ENCODE peak calls at places on chromosome 14, in eight cellular contexts. U, X, T, P, M, Z, E and J are unnamed samples.

GRCh38 chr14:42930058-42930457 is 1323.4 kb downstream of the LRFN5 start:
- DNase-seq in U (no peak), X (no peak), T (no peak), P (peak; percentile 49), M (peak; percentile 23), Z (no peak), E (no peak), J (no peak)

GRCh38 chr14:70704960-70705359 is 63.2 kb downstream of the TTC9 start:
- DNase-seq in U (no peak), X (no peak), T (no peak), P (no peak), M (no peak), Z (no peak), E (no peak), J (no peak)

GRCh38 chr14:49991491-49991890 is 98.6 kb downstream of the ARF6 start:
- DNase-seq in U (no peak), X (no peak), T (no peak), P (no peak), M (no peak), Z (no peak), E (no peak), J (no peak)

GRCh38 chr14:97625512-97625911 is 828.3 kb downstream of the VRK1 start:
- DNase-seq in U (no peak), X (no peak), T (no peak), P (no peak), M (no peak), Z (no peak), E (no peak), J (no peak)

GRCh38 chr14:100552524-100553125 is 34.6 kb downstream of the BEGAIN start:
- DNase-seq in U (no peak), X (no peak), T (no peak), P (no peak), M (no peak), Z (no peak), E (no peak), J (no peak)

GRCh38 chr14:78029471-78030372 is 140.5 kb upstream of the NRXN3 start:
- DNase-seq in U (no peak), X (no peak), T (peak; percentile 11), P (peak; percentile 5), M (no peak), Z (no peak), E (no peak), J (no peak)

GRCh38 chr14:95294834-95295599 is 24.7 kb downstream of the CLMN start:
- DNase-seq in U (no peak), X (peak; percentile 3), T (no peak), P (peak; percentile 57), M (peak; percentile 39), Z (no peak), E (no peak), J (no peak)

GRCh38 chr14:71620401-71620800 is 311.8 kb upstream of the RGS6 start:
- DNase-seq in U (no peak), X (peak; percentile 23), T (no peak), P (no peak), M (peak; percentile 11), Z (no peak), E (no peak), J (no peak)

GRCh38 chr14:22177870-22178269 is 411.2 kb downstream of the DAD1 start:
- DNase-seq in U (no peak), X (no peak), T (no peak), P (no peak), M (no peak), Z (no peak), E (no peak), J (no peak)

GRCh38 chr14:83799230-83799629 is 1730.7 kb upstream of the FLRT2 start:
- DNase-seq in U (no peak), X (no peak), T (no peak), P (no peak), M (no peak), Z (no peak), E (no peak), J (no peak)

GRCh38 chr14:67883717-67884116 is 64.1 kb downstream of the RAD51B start:
- DNase-seq in U (peak; percentile 12), X (peak; percentile 5), T (peak; percentile 57), P (no peak), M (no peak), Z (no peak), E (no peak), J (no peak)

GRCh38 chr14:63777024-63777423 is 49.2 kb upstream of the SGPP1 start:
- DNase-seq in U (no peak), X (peak; percentile 69), T (peak; percentile 94), P (no peak), M (no peak), Z (no peak), E (no peak), J (no peak)

GRCh38 chr14:90398315-90398811 is 1.5 kb downstream of the CALM1 start:
- DNase-seq in U (peak; percentile 34), X (no peak), T (no peak), P (peak; percentile 38), M (no peak), Z (no peak), E (peak; percentile 58), J (no peak)

GRCh38 chr14:34056081-34056480 is 105.2 kb upstream of the EGLN3 start:
- DNase-seq in U (no peak), X (no peak), T (no peak), P (no peak), M (no peak), Z (no peak), E (no peak), J (no peak)

GRCh38 chr14:44444454-44444853 is 62.6 kb downstream of the FSCB start:
- DNase-seq in U (no peak), X (no peak), T (no peak), P (peak; percentile 23), M (no peak), Z (no peak), E (no peak), J (no peak)

GRCh38 chr14:26394114-26394855 is 203.5 kb downstream of the NOVA1 start:
- DNase-seq in U (no peak), X (no peak), T (peak; percentile 53), P (no peak), M (no peak), Z (no peak), E (no peak), J (peak; percentile 64)

GRCh38 chr14:31988237-31988636 is 88.9 kb upstream of the ARHGAP5 start:
- DNase-seq in U (no peak), X (no peak), T (no peak), P (no peak), M (no peak), Z (no peak), E (no peak), J (no peak)

GRCh38 chr14:105419305-105420091 is at the start of gene MTA1:
- DNase-seq in U (no peak), X (no peak), T (no peak), P (no peak), M (no peak), Z (no peak), E (peak; percentile 60), J (peak; percentile 68)

GRCh38 chr14:60722836-60723217 is 1.3 kb downstream of the SIX4 start:
- DNase-seq in U (no peak), X (no peak), T (peak; percentile 74), P (peak; percentile 61), M (no peak), Z (peak; percentile 61), E (peak; percentile 14), J (peak; percentile 15)

GRCh38 chr14:36505193-36505815 is 14.7 kb downstream of the NKX2-1 start:
- DNase-seq in U (peak; percentile 49), X (no peak), T (no peak), P (no peak), M (no peak), Z (no peak), E (no peak), J (no peak)

GRCh38 chr14:100081997-100082625 is 16.9 kb downstream of the EVL start:
- DNase-seq in U (no peak), X (no peak), T (no peak), P (no peak), M (no peak), Z (no peak), E (no peak), J (no peak)

GRCh38 chr14:100400115-100400514 is 77.0 kb downstream of the SLC25A47 start:
- DNase-seq in U (no peak), X (no peak), T (no peak), P (peak; percentile 59), M (no peak), Z (peak; percentile 59), E (no peak), J (peak; percentile 84)

GRCh38 chr14:52175982-52176502 is 91.5 kb upstream of the PTGDR start:
- DNase-seq in U (peak; percentile 55), X (no peak), T (no peak), P (no peak), M (no peak), Z (no peak), E (no peak), J (no peak)

GRCh38 chr14:105493921-105494605 is 3.0 kb downstream of the TEDC1 start:
- DNase-seq in U (no peak), X (no peak), T (no peak), P (no peak), M (no peak), Z (no peak), E (peak; percentile 14), J (no peak)

GRCh38 chr14:64766430-64767151 is 62.4 kb downstream of the PLEKHG3 start:
- DNase-seq in U (no peak), X (no peak), T (no peak), P (no peak), M (no peak), Z (no peak), E (no peak), J (peak; percentile 42)

GRCh38 chr14:23047042-23047634 is 5.1 kb downstream of the PSMB11 start:
- DNase-seq in U (no peak), X (no peak), T (no peak), P (no peak), M (no peak), Z (no peak), E (no peak), J (no peak)

GRCh38 chr14:78238141-78238540 is 68.0 kb downstream of the NRXN3 start:
- DNase-seq in U (no peak), X (no peak), T (no peak), P (no peak), M (no peak), Z (no peak), E (no peak), J (no peak)

GRCh38 chr14:89160437-89160836 is 256.6 kb downstream of the FOXN3 start:
- DNase-seq in U (no peak), X (no peak), T (no peak), P (no peak), M (no peak), Z (no peak), E (no peak), J (no peak)

GRCh38 chr14:29681308-29681707 is 246.3 kb downstream of the PRKD1 start:
- DNase-seq in U (no peak), X (no peak), T (no peak), P (no peak), M (no peak), Z (no peak), E (no peak), J (no peak)

GRCh38 chr14:103134919-103135318 is 11.7 kb downstream of the TNFAIP2 start:
- DNase-seq in U (no peak), X (no peak), T (no peak), P (no peak), M (no peak), Z (no peak), E (no peak), J (no peak)

GRCh38 chr14:96126339-96126770 is 78.3 kb upstream of the BDKRB2 start:
- DNase-seq in U (no peak), X (no peak), T (no peak), P (no peak), M (no peak), Z (no peak), E (no peak), J (no peak)